ENCODE peak calls at places on chromosomes 12 and 14, in four cellular contexts. O, Q, E and H are unnamed samples.

GRCh38 chr14:65222434-65222833 is 120.1 kb upstream of the MAX start:
- DNase-seq in O (no peak), Q (no peak), E (peak; percentile 25), H (peak; percentile 71)

GRCh38 chr12:100199347-100200136 is 1.1 kb upstream of the ACTR6 start:
- DNase-seq in O (no peak), Q (peak; percentile 74), E (peak; percentile 70), H (peak; percentile 78)

GRCh38 chr14:61965030-61965745 is 203.0 kb downstream of the SNAPC1 start:
- DNase-seq in O (no peak), Q (no peak), E (no peak), H (no peak)

GRCh38 chr14:61567838-61568571 is 127.3 kb upstream of the HIF1A start:
- DNase-seq in O (no peak), Q (no peak), E (no peak), H (no peak)

GRCh38 chr12:15705606-15706005 is 83.6 kb downstream of the EPS8 start:
- DNase-seq in O (no peak), Q (no peak), E (no peak), H (no peak)

GRCh38 chr14:20809917-20810316 is 7.3 kb upstream of the RNASE1 start:
- DNase-seq in O (no peak), Q (no peak), E (no peak), H (no peak)

GRCh38 chr12:66302827-66303169 is 505 bp downstream of the HELB start:
- DNase-seq in O (no peak), Q (no peak), E (no peak), H (no peak)

GRCh38 chr14:57391609-57392195 is 1.3 kb downstream of the NAA30 start:
- DNase-seq in O (no peak), Q (no peak), E (no peak), H (no peak)

GRCh38 chr14:75134644-75135043 is 7.8 kb upstream of the NEK9 start:
- DNase-seq in O (no peak), Q (no peak), E (no peak), H (no peak)

GRCh38 chr12:104406164-104406563 is 50.6 kb upstream of the CHST11 start:
- DNase-seq in O (no peak), Q (no peak), E (no peak), H (no peak)

GRCh38 chr12:27095346-27095745 is 13.0 kb upstream of the C12orf71 start:
- DNase-seq in O (no peak), Q (no peak), E (no peak), H (no peak)

GRCh38 chr12:57718641-57719528 is 19.7 kb downstream of the AGAP2 start:
- DNase-seq in O (no peak), Q (no peak), E (no peak), H (no peak)

GRCh38 chr14:80978403-80978802 is 23.0 kb downstream of the TSHR start:
- DNase-seq in O (no peak), Q (no peak), E (no peak), H (no peak)

GRCh38 chr12:52380271-52380694 is 5.2 kb downstream of the KRT84 start:
- DNase-seq in O (no peak), Q (no peak), E (no peak), H (no peak)

GRCh38 chr14:39682563-39682962 is 250.3 kb upstream of the FBXO33 start:
- DNase-seq in O (no peak), Q (no peak), E (no peak), H (no peak)

GRCh38 chr14:65664436-65664835 is 251.9 kb downstream of the FUT8 start:
- DNase-seq in O (no peak), Q (no peak), E (no peak), H (no peak)

GRCh38 chr14:24198845-24199524 is 3.7 kb upstream of the TM9SF1 start:
- DNase-seq in O (no peak), Q (no peak), E (no peak), H (no peak)

GRCh38 chr12:48037267-48037915 is 33.1 kb upstream of the COL2A1 start:
- DNase-seq in O (no peak), Q (no peak), E (no peak), H (no peak)

GRCh38 chr12:12127304-12127703 is 56.6 kb downstream of the BCL2L14 start:
- DNase-seq in O (no peak), Q (no peak), E (no peak), H (no peak)

GRCh38 chr12:8996682-8997405 is 7.5 kb downstream of the KLRG1 start:
- DNase-seq in O (no peak), Q (no peak), E (no peak), H (no peak)

GRCh38 chr14:34081576-34082136 is 130.8 kb upstream of the EGLN3 start:
- DNase-seq in O (peak; percentile 66), Q (no peak), E (no peak), H (no peak)

GRCh38 chr12:95323204-95323603 is 105.6 kb downstream of the VEZT start:
- DNase-seq in O (no peak), Q (no peak), E (no peak), H (no peak)

GRCh38 chr12:131194166-131194565 is 240.5 kb downstream of the ADGRD1 start:
- DNase-seq in O (no peak), Q (no peak), E (no peak), H (no peak)

GRCh38 chr12:93699271-93700141 is 22.3 kb downstream of the CRADD start:
- DNase-seq in O (no peak), Q (no peak), E (no peak), H (no peak)

GRCh38 chr12:122790393-122791075 is 16.2 kb downstream of the CCDC62 start:
- DNase-seq in O (no peak), Q (no peak), E (no peak), H (no peak)

GRCh38 chr14:84874436-84874835 is 655.5 kb upstream of the FLRT2 start:
- DNase-seq in O (peak; percentile 55), Q (no peak), E (no peak), H (no peak)

GRCh38 chr14:52048641-52049204 is 20.1 kb downstream of the NID2 start:
- DNase-seq in O (no peak), Q (no peak), E (no peak), H (no peak)

GRCh38 chr12:42660968-42661937 is 71.7 kb upstream of the PRICKLE1 start:
- DNase-seq in O (no peak), Q (no peak), E (no peak), H (no peak)

GRCh38 chr14:33375781-33376180 is 437.1 kb downstream of the NPAS3 start:
- DNase-seq in O (no peak), Q (no peak), E (no peak), H (no peak)

GRCh38 chr12:27474344-27474743 is 27.8 kb downstream of the SMCO2 start:
- DNase-seq in O (no peak), Q (no peak), E (no peak), H (no peak)

GRCh38 chr14:97319691-97320090 is 522.5 kb downstream of the VRK1 start:
- DNase-seq in O (no peak), Q (no peak), E (no peak), H (no peak)

GRCh38 chr14:105021656-105022275 is 883 bp upstream of the CDCA4 start:
- DNase-seq in O (no peak), Q (no peak), E (no peak), H (no peak)

GRCh38 chr14:23727566-23728335 is 91.6 kb downstream of the DHRS2 start:
- DNase-seq in O (no peak), Q (no peak), E (no peak), H (no peak)

GRCh38 chr14:69008411-69008810 is 29.3 kb upstream of the ACTN1 start:
- DNase-seq in O (no peak), Q (no peak), E (no peak), H (no peak)